ENCODE peak calls at places on chromosome 6, in ten cellular contexts. R is dermis microvascular lymphatic vessel endothelial cell, O is Calu3, T is glutamatergic neuron, N is HepG2, X is HCEC 1CT, H is posterior vena cava, I is right lobe of liver, D is SW480, G is T-helper 17 cell. L is an unnamed sample.

GRCh38 chr6:6795396-6795795 is 206.9 kb downstream of the LY86 start:
- DNase-seq in R (no peak), O (no peak), T (no peak), N (no peak), X (no peak), H (no peak), I (no peak), D (no peak), G (no peak), L (no peak)

GRCh38 chr6:44096615-44097014 is 30.6 kb downstream of the MRPL14 start:
- DNase-seq in R (peak; percentile 70), O (peak; percentile 90), T (peak; percentile 82), N (peak; percentile 77), X (peak; percentile 57), H (peak; percentile 90), I (peak; percentile 82), D (peak; percentile 56), G (peak; percentile 72), L (no peak)

GRCh38 chr6:108951351-108951953 is 103.2 kb downstream of the ARMC2 start:
- DNase-seq in R (no peak), O (no peak), T (no peak), N (no peak), X (no peak), H (no peak), I (no peak), D (no peak), G (no peak), L (peak; percentile 82)

GRCh38 chr6:29483735-29484134 is 4.0 kb downstream of the MAS1L start:
- DNase-seq in R (no peak), O (no peak), T (no peak), N (no peak), X (no peak), H (no peak), I (no peak), D (no peak), G (no peak), L (no peak)

GRCh38 chr6:52146851-52147445 is 39.2 kb upstream of the IL17A start:
- DNase-seq in R (no peak), O (no peak), T (no peak), N (no peak), X (no peak), H (no peak), I (no peak), D (no peak), G (no peak), L (no peak)

GRCh38 chr6:17869010-17869752 is 118.3 kb downstream of the KIF13A start:
- DNase-seq in R (no peak), O (no peak), T (no peak), N (no peak), X (peak; percentile 61), H (no peak), I (no peak), D (no peak), G (no peak), L (no peak)

GRCh38 chr6:22737331-22737730 is 168.0 kb downstream of the HDGFL1 start:
- DNase-seq in R (no peak), O (peak; percentile 29), T (peak; percentile 68), N (no peak), X (no peak), H (no peak), I (no peak), D (no peak), G (no peak), L (no peak)

GRCh38 chr6:49522710-49523593 is 23.2 kb downstream of the GLYATL3 start:
- DNase-seq in R (no peak), O (no peak), T (no peak), N (peak; percentile 99), X (no peak), H (no peak), I (peak; percentile 66), D (no peak), G (no peak), L (no peak)

GRCh38 chr6:447381-448165 is 56.0 kb downstream of the IRF4 start:
- DNase-seq in R (no peak), O (no peak), T (no peak), N (no peak), X (no peak), H (peak; percentile 29), I (no peak), D (no peak), G (no peak), L (peak; percentile 75)

GRCh38 chr6:18551228-18551627 is 164.1 kb downstream of the RNF144B start:
- DNase-seq in R (no peak), O (no peak), T (no peak), N (no peak), X (peak; percentile 66), H (no peak), I (no peak), D (no peak), G (no peak), L (no peak)

GRCh38 chr6:88490195-88490594 is 324.0 kb upstream of the CNR1 start:
- DNase-seq in R (no peak), O (no peak), T (no peak), N (no peak), X (no peak), H (no peak), I (no peak), D (no peak), G (no peak), L (no peak)

GRCh38 chr6:107080036-107080435 is 35.3 kb downstream of the BEND3 start:
- DNase-seq in R (no peak), O (peak; percentile 12), T (no peak), N (peak; percentile 17), X (no peak), H (no peak), I (no peak), D (no peak), G (no peak), L (peak; percentile 65)

GRCh38 chr6:44701038-44701636 is 313.6 kb downstream of the CDC5L start:
- DNase-seq in R (no peak), O (no peak), T (no peak), N (peak; percentile 78), X (no peak), H (no peak), I (no peak), D (peak; percentile 22), G (no peak), L (no peak)